ENCODE peak calls at places on chromosomes 16 and 17, in five cellular contexts. I, S, L, O and G are unnamed samples.

GRCh38 chr17:81601525-81602120 is 35.3 kb downstream of the NPLOC4 start:
- DNase-seq in I (peak), S (peak), L (peak), O (peak), G (peak)

GRCh38 chr17:48995871-48996695 is 1.1 kb upstream of the IGF2BP1 start:
- DNase-seq in I (no peak), S (no peak), L (peak), O (no peak), G (no peak)

GRCh38 chr16:80203821-80204220 is 337.0 kb upstream of the DYNLRB2 start:
- DNase-seq in I (no peak), S (no peak), L (no peak), O (no peak), G (no peak)

GRCh38 chr17:71985111-71986039 is 135.4 kb upstream of the SOX9 start:
- DNase-seq in I (no peak), S (no peak), L (no peak), O (no peak), G (no peak)

GRCh38 chr17:72033311-72033710 is 87.5 kb upstream of the SOX9 start:
- DNase-seq in I (no peak), S (no peak), L (no peak), O (no peak), G (no peak)

GRCh38 chr16:50376997-50377396 is 8.2 kb upstream of the BRD7 start:
- DNase-seq in I (no peak), S (no peak), L (no peak), O (no peak), G (no peak)

GRCh38 chr16:90044111-90044551 is 24.9 kb upstream of the DBNDD1 start:
- DNase-seq in I (no peak), S (no peak), L (no peak), O (no peak), G (no peak)

GRCh38 chr17:48636177-48637018 is 10.2 kb upstream of the HOXB9 start:
- DNase-seq in I (peak), S (peak), L (peak), O (peak), G (peak)

GRCh38 chr16:11429823-11430222 is 84.6 kb downstream of the RMI2 start:
- DNase-seq in I (no peak), S (no peak), L (no peak), O (no peak), G (no peak)

GRCh38 chr17:75011788-75012319 is 616 bp upstream of the MRPL58 start:
- DNase-seq in I (no peak), S (no peak), L (peak), O (peak), G (peak)

GRCh38 chr17:81940538-81941483 is 3.7 kb upstream of the PYCR1 start:
- DNase-seq in I (no peak), S (no peak), L (no peak), O (no peak), G (no peak)

GRCh38 chr17:31688704-31689103 is 170.3 kb downstream of the COPRS start:
- DNase-seq in I (no peak), S (no peak), L (peak), O (no peak), G (no peak)

GRCh38 chr16:66070140-66070887 is 296.2 kb upstream of the CDH5 start:
- DNase-seq in I (no peak), S (no peak), L (no peak), O (no peak), G (peak)

GRCh38 chr16:2897110-2897509 is 14.1 kb downstream of the FLYWCH2 start:
- DNase-seq in I (no peak), S (no peak), L (no peak), O (no peak), G (no peak)

GRCh38 chr16:48522041-48522440 is 87.9 kb downstream of the N4BP1 start:
- DNase-seq in I (no peak), S (no peak), L (no peak), O (no peak), G (no peak)

GRCh38 chr17:57281887-57282653 is 25.7 kb downstream of the MSI2 start:
- DNase-seq in I (no peak), S (no peak), L (no peak), O (no peak), G (no peak)

GRCh38 chr17:79919164-79919585 is 79.9 kb upstream of the CBX4 start:
- DNase-seq in I (no peak), S (no peak), L (no peak), O (no peak), G (peak)